ENCODE peak calls at places on chromosome 16, in six cellular contexts. F, G, W, I, P and Y are unnamed samples.

GRCh38 chr16:30121741-30122620 is 1.0 kb downstream of the MAPK3 start:
- DNase-seq in W (no peak), F (no peak), P (no peak), I (no peak), G (no peak), Y (peak; percentile 87)

GRCh38 chr16:89922884-89923639 is at the start of gene TUBB3:
- DNase-seq in P (peak; percentile 26), G (peak; percentile 73), W (peak; percentile 77), I (peak; percentile 95), F (no peak), Y (peak; percentile 69)

GRCh38 chr16:2511128-2511785 is 2.5 kb upstream of the ATP6V0C start:
- DNase-seq in P (no peak), F (no peak), W (peak; percentile 71), G (no peak), I (no peak), Y (peak; percentile 70)

GRCh38 chr16:10181196-10182162 is 749 bp downstream of the GRIN2A start:
- DNase-seq in P (no peak), W (peak; percentile 11), I (peak; percentile 64), F (no peak), G (peak; percentile 89), Y (peak; percentile 54)

GRCh38 chr16:25106567-25107465 is 4.7 kb upstream of the LCMT1 start:
- DNase-seq in P (peak; percentile 63), I (peak; percentile 86), G (peak; percentile 93), F (no peak), W (peak; percentile 77), Y (peak; percentile 97)

GRCh38 chr16:54597222-54597621 is 310.6 kb upstream of the IRX3 start:
- DNase-seq in W (no peak), I (no peak), F (no peak), P (no peak), G (no peak), Y (no peak)

GRCh38 chr16:88965411-88965810 is 11.6 kb downstream of the CBFA2T3 start:
- DNase-seq in I (no peak), P (no peak), W (no peak), G (no peak), F (no peak), Y (no peak)

GRCh38 chr16:46973457-46974324 is at the start of gene DNAJA2:
- DNase-seq in P (peak; percentile 90), W (peak; percentile 84), F (no peak), I (peak; percentile 91), G (peak; percentile 92), Y (peak; percentile 96)

GRCh38 chr16:19027416-19027815 is 40.0 kb upstream of the COQ7 start:
- DNase-seq in P (no peak), F (no peak), W (no peak), I (no peak), G (no peak), Y (no peak)

GRCh38 chr16:4339909-4340308 is 11.2 kb downstream of the PAM16 start:
- DNase-seq in W (peak; percentile 52), I (no peak), G (no peak), F (no peak), P (no peak), Y (no peak)

GRCh38 chr16:71439531-71439930 is 2.3 kb downstream of the TLE7 start:
- DNase-seq in I (no peak), P (no peak), F (no peak), W (no peak), G (no peak), Y (no peak)

GRCh38 chr16:349211-349610 is 3.3 kb downstream of the AXIN1 start:
- DNase-seq in F (no peak), I (no peak), P (no peak), G (no peak), W (no peak), Y (no peak)

GRCh38 chr16:76634847-76635697 is 357.9 kb downstream of the CNTNAP4 start:
- DNase-seq in W (no peak), I (no peak), G (peak; percentile 6), F (no peak), P (no peak), Y (no peak)

GRCh38 chr16:79318137-79318899 is 282.2 kb downstream of the MAF start:
- DNase-seq in G (no peak), I (no peak), F (no peak), P (no peak), W (no peak), Y (peak; percentile 27)

GRCh38 chr16:81464279-81464678 is 19.7 kb downstream of the CMIP start:
- DNase-seq in G (no peak), W (no peak), P (no peak), F (no peak), I (no peak), Y (no peak)

GRCh38 chr16:47774661-47775060 is 313.5 kb downstream of the PHKB start:
- DNase-seq in F (no peak), G (peak; percentile 4), I (no peak), W (peak; percentile 52), P (no peak), Y (no peak)

GRCh38 chr16:64343061-64343819 is 778.6 kb downstream of the CDH11 start:
- DNase-seq in F (no peak), W (no peak), I (no peak), P (no peak), G (no peak), Y (no peak)

GRCh38 chr16:49890876-49891275 is 35.0 kb upstream of the ZNF423 start:
- DNase-seq in I (no peak), F (no peak), G (peak; percentile 57), P (no peak), W (no peak), Y (no peak)
- TF ChIP-seq CTCF in I (no peak), F (peak; percentile 26), G (peak; percentile 42), P (no peak), W (no peak), Y (peak; percentile 8)

GRCh38 chr16:86810062-86810461 is 231.7 kb downstream of the FOXL1 start:
- DNase-seq in P (no peak), W (no peak), I (no peak), G (no peak), F (no peak), Y (no peak)

GRCh38 chr16:86808863-86809444 is 230.6 kb downstream of the FOXL1 start:
- DNase-seq in W (no peak), F (no peak), G (no peak), I (no peak), P (no peak), Y (no peak)

GRCh38 chr16:86812363-86812970 is 234.1 kb downstream of the FOXL1 start:
- DNase-seq in W (no peak), F (no peak), I (no peak), P (no peak), G (no peak), Y (no peak)

GRCh38 chr16:86806838-86807351 is 228.5 kb downstream of the FOXL1 start:
- DNase-seq in W (peak; percentile 66), I (no peak), F (no peak), P (no peak), G (no peak), Y (no peak)

GRCh38 chr16:86809458-86809955 is 231.2 kb downstream of the FOXL1 start:
- DNase-seq in G (no peak), P (no peak), F (peak; percentile 90), W (peak; percentile 95), I (peak; percentile 80), Y (no peak)
- TF ChIP-seq CTCF in G (no peak), P (no peak), F (peak; percentile 25), W (peak; percentile 39), I (no peak), Y (no peak)

DNA sequence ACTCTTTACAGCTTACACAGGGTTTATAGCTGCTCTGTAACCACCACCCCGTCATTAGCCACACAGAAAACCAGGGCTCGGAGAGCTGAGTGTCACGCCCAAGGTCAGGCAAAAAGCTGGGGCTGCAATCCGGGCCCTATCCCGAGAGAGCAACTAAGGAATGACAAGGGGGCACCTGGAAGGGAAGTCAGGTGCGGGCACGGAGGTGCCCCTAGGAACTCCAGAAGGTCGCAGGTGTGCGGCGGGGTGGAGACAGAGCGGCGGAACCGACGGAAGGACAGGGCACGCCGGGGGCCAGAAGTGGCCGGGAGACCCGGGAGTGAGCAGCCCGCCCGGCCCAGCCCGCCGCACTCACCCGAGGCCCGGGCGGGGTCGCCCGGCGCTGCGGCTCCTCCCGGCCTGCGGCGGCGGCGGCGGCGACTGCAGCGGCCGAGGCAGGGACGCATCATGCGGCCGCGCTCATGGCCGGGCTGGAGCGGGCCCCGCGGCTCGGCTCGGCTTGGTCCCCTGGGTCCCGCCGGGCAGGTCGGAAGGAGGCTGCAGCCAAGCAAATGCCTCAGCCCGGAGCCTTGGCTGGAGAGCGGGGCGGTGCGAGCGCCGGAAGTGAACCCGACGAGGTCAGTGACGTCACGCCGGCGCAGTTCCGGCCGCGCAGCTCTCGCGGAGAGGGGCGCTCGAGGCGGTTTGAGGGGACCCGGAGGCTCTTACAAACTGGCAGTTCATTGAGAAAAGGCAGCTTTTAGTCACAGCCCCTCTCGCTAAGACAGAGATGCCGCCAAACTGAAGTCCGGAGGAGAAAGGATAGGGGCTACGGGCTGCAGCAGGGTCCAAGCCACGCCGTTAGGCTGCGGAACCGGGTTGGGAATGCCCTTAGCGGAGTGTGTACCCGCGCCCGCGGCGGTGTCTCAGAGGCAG is at the start of gene ZDHHC7:
- DNase-seq in W (peak; percentile 84), P (peak; percentile 84), F (no peak), G (peak; percentile 80), I (peak; percentile 80), Y (peak; percentile 89)
- TF ChIP-seq CTCF in W (peak; percentile 13), P (peak; percentile 25), F (no peak), G (no peak), I (no peak), Y (peak; percentile 8)

GRCh38 chr16:31460582-31461002 is 1.3 kb downstream of the ARMC5 start:
- DNase-seq in P (no peak), F (no peak), G (no peak), I (no peak), W (peak; percentile 73), Y (peak; percentile 53)
- TF ChIP-seq CTCF in P (peak; percentile 73), F (peak; percentile 56), G (peak; percentile 57), I (peak; percentile 49), W (peak; percentile 73), Y (peak; percentile 48)

GRCh38 chr16:66035096-66035495 is 331.4 kb upstream of the CDH5 start:
- DNase-seq in F (no peak), P (no peak), G (no peak), I (no peak), W (no peak), Y (no peak)
- TF ChIP-seq CTCF in F (no peak), P (no peak), G (no peak), I (no peak), W (no peak), Y (no peak)

GRCh38 chr16:27698266-27698665 is 148.3 kb downstream of the KATNIP start:
- DNase-seq in W (no peak), G (peak; percentile 69), F (no peak), I (no peak), P (no peak), Y (no peak)
- TF ChIP-seq CTCF in W (no peak), G (peak; percentile 30), F (peak; percentile 25), I (no peak), P (no peak), Y (no peak)

DNA sequence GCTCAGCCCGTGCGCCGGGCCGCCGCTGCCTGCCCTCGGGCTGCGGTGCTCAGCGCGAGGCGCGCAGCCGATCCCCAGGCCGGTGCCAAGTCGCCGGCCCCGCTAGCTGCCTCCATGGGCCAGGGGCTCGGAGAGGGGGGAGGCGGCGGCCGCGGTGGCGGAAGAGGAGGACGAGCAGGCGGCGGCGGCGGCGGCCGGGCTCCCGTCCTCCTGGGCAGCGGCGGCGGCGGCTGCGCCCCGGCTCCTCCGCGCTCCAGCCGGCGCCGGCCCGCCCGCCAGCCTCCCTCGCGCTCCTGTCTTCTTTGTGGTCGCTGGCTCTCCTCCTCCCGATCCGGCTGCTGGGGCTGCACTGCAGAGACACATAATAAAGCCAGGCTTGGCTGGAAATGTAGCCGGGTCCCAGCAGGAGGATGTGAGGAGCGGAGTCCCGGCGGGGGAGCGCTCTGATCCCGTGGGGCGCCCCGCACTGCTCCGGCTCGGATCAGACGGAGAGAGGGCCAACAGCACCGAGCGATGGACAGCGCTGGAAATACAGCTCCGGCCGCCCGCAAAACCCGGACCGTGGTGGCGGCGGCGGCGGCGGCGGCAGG is 924 bp upstream of the ZNF423 start:
- DNase-seq in F (peak; percentile 9), W (peak; percentile 55), G (peak; percentile 79), I (peak; percentile 66), P (no peak), Y (peak; percentile 86)
- TF ChIP-seq CTCF in F (peak; percentile 70), W (peak; percentile 33), G (no peak), I (no peak), P (no peak), Y (peak; percentile 48)